ENCODE peak calls at places on chromosomes 7 and 10, in seven cellular contexts. J is cardiac fibroblast, V is HL-60, H is ovary, K is A549, R is foreskin keratinocyte, B is Calu3. P is an unnamed sample.
A peak's percentile ranks its signal among the peaks of the same experiment; 100 is the strongest.

GRCh38 chr10:121608669-121609190 is 10.5 kb upstream of the FGFR2 start:
- DNase-seq in H (peak; percentile 75), V (no peak), K (peak; percentile 34), J (no peak), B (peak; percentile 76), R (peak; percentile 36), P (peak; percentile 27)

GRCh38 chr10:93514496-93514895 is 18.1 kb downstream of the CEP55 start:
- DNase-seq in K (no peak), R (no peak), B (no peak), J (no peak), H (no peak), V (no peak), P (no peak)

GRCh38 chr7:24381919-24382505 is 98.0 kb downstream of the NPY start:
- DNase-seq in R (peak; percentile 26), J (peak; percentile 10), H (no peak), K (peak; percentile 10), B (no peak), V (no peak), P (no peak)

GRCh38 chr7:65381742-65382141 is 8.1 kb downstream of the ZNF92 start:
- DNase-seq in J (no peak), R (no peak), B (no peak), K (no peak), H (no peak), V (no peak), P (no peak)

GRCh38 chr10:75021851-75022250 is 89.6 kb upstream of the SAMD8 start:
- DNase-seq in K (no peak), H (no peak), V (no peak), R (no peak), J (no peak), B (no peak), P (no peak)

GRCh38 chr7:156608176-156608478 is 32.4 kb upstream of the RNF32 start:
- DNase-seq in B (no peak), V (no peak), R (no peak), H (no peak), K (no peak), J (no peak), P (no peak)

GRCh38 chr10:131824371-131825149 is 76.2 kb upstream of the PPP2R2D start:
- DNase-seq in H (peak; percentile 18), B (no peak), K (no peak), R (no peak), J (no peak), V (no peak), P (no peak)

GRCh38 chr10:58241346-58241745 is 26.3 kb downstream of the IPMK start:
- DNase-seq in H (no peak), R (no peak), K (no peak), B (no peak), V (no peak), J (peak; percentile 32), P (no peak)

GRCh38 chr10:11462071-11462470 is 149.4 kb downstream of the USP6NL start:
- DNase-seq in R (no peak), H (no peak), B (no peak), J (no peak), K (no peak), V (no peak), P (no peak)

GRCh38 chr10:44030132-44030531 is 354.8 kb downstream of the CXCL12 start:
- DNase-seq in J (no peak), B (no peak), R (no peak), V (peak; percentile 29), K (no peak), H (no peak), P (no peak)

GRCh38 chr10:27513451-27514191 is 9.5 kb downstream of the RAB18 start:
- DNase-seq in H (no peak), B (no peak), R (peak; percentile 72), V (no peak), J (peak; percentile 44), K (no peak), P (no peak)

GRCh38 chr7:45884136-45884535 is 4.2 kb upstream of the IGFBP1 start:
- DNase-seq in J (no peak), V (no peak), B (no peak), R (no peak), H (no peak), K (no peak), P (no peak)

GRCh38 chr10:124744047-124744687 is at the start of gene FAM53B:
- DNase-seq in K (peak; percentile 82), R (peak; percentile 20), V (peak; percentile 79), J (peak; percentile 85), H (peak; percentile 90), B (peak; percentile 82), P (no peak)

GRCh38 chr7:157674715-157675426 is 338.1 kb downstream of the DNAJB6 start:
- DNase-seq in J (no peak), V (no peak), B (no peak), R (no peak), H (no peak), K (no peak), P (no peak)

DNA sequence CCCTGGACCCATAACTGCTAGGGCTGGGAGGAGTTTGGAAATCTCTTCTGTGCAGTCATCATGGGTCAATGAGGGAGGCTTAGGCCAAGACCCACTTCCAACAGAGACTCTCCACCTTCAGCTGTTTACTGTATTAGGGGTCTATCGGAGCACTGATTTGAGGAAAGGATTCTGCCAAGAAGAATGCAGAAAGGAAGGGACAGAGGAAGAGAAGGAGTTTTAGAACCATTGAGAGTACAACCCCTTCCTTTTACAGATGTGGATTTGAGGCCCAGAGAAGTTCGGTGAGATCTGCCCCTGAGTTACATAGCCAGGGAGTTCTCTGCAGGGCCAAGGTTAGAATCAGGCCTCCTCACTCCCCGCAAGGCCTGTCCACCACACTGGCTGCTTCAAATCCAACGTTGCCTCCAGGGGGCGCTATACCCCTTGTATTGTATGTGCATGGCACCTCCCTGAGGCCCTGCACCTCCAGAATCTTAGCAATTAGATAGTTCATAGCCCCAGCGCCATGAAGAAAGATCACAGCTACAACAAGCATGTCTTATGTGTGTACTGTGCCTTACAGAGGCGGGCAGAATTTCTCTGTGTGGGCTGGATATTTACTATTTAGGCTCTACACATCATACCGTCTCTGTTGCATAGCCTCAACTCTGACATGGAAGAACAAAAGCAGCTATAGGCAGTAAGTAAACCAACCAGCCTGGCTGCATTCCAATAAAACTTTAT is 246.8 kb downstream of the SKIDA1 start:
- DNase-seq in J (peak; percentile 97), H (peak; percentile 97), K (peak; percentile 97), B (peak; percentile 94), R (peak; percentile 81), V (peak; percentile 75), P (peak; percentile 100)
- TF ChIP-seq CTCF in J (peak; percentile 74), H (peak; percentile 65), K (peak; percentile 88), B (peak; percentile 93), R (peak; percentile 89), V (peak; percentile 23), P (peak; percentile 63)

DNA sequence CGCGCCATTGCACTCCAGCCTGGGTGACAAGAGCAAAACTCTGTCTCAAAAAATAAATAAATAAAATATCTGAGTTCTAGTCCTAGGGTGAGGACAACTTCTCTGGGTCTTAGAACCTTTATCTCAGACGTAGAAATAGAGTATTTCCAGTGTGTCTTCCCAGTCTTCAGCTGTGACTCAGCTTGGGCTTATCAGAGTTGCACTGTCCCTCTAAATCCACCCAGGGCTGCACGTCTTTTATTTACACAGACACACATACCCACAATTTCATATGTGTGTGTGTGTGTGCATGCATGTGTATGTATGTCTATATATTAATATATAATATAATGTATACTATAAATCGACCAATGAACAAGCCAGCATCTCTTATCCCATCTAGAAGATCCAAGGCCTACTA is 13.0 kb upstream of the PDIA4 start:
- DNase-seq in V (no peak), K (no peak), H (no peak), B (no peak), J (no peak), R (no peak), P (no peak)
- TF ChIP-seq CTCF in V (no peak), K (no peak), H (no peak), B (no peak), J (no peak), R (no peak), P (no peak)

GRCh38 chr10:50585921-50586739 is 37.6 kb downstream of the SGMS1 start:
- DNase-seq in R (peak; percentile 57), V (no peak), H (no peak), B (no peak), K (peak; percentile 80), J (peak; percentile 55), P (no peak)
- TF ChIP-seq CTCF in R (no peak), V (no peak), H (no peak), B (no peak), K (no peak), J (no peak), P (no peak)

DNA sequence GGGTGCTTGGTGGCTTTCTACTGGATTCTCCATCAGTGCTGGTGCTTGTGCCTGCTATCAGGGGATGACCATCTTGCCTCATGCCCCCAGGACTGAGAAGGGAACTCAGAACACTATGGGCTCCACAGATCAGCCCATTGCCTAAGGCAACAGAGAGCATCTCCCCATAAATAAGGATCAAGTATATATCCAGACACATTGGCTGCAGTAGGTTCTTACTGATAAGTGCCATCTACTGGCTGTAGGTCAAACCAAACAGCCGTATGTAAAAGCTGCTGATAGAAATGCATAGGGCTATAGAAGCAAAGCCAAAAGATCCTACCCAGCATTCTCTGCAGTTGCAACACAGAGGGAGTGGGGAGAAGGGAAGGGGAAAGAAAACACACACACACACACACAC is 153.7 kb downstream of the CDK14 start:
- DNase-seq in B (no peak), H (no peak), V (peak; percentile 12), J (peak; percentile 54), K (peak; percentile 12), R (peak; percentile 30), P (no peak)
- TF ChIP-seq CTCF in B (no peak), H (no peak), V (no peak), J (peak; percentile 18), K (no peak), R (peak; percentile 45), P (no peak)

P was measured in omental fat pad.